ENCODE peak calls at places on chromosome X, in ten cellular contexts. One of them, this sample, is unnamed.

GRCh38 chrX:104270916-104271512 is 16.3 kb upstream of the ESX1 start:
- DNase-seq in neural crest cell: peak; percentile 40
- DNase-seq in effector memory CD8-positive, alpha-beta T cell: peak; percentile 1
- DNase-seq in amygdala: peak; percentile 12
- DNase-seq in central memory CD8-positive, alpha-beta T cell: no peak
- DNase-seq in stimulated activated CD8-positive, alpha-beta memory T cell treated with anti-CD3 and anti-CD28 coated beads, Interleukin-7, amount 100 ng/mL, for 1 hour: no peak
- DNase-seq in colonic mucosa: peak; percentile 39
- DNase-seq in T-helper 17 cell: no peak
- DNase-seq in hepatocyte: peak; percentile 38
- DNase-seq in left cardiac atrium: no peak
- DNase-seq in this sample: peak; percentile 17

GRCh38 chrX:129522184-129523059 is 868 bp downstream of the SMARCA1 start:
- DNase-seq in central memory CD8-positive, alpha-beta T cell: no peak
- DNase-seq in stimulated activated CD8-positive, alpha-beta memory T cell treated with anti-CD3 and anti-CD28 coated beads, Interleukin-7, amount 100 ng/mL, for 1 hour: no peak
- DNase-seq in neural crest cell: peak; percentile 46
- DNase-seq in T-helper 17 cell: no peak
- DNase-seq in effector memory CD8-positive, alpha-beta T cell: no peak
- DNase-seq in hepatocyte: peak; percentile 78
- DNase-seq in left cardiac atrium: peak; percentile 51
- DNase-seq in colonic mucosa: peak; percentile 37
- DNase-seq in amygdala: peak; percentile 31
- DNase-seq in this sample: peak; percentile 6

GRCh38 chrX:16869393-16870094 is 618 bp downstream of the RBBP7 start:
- DNase-seq in hepatocyte: peak; percentile 89
- DNase-seq in effector memory CD8-positive, alpha-beta T cell: peak; percentile 42
- DNase-seq in neural crest cell: peak; percentile 54
- DNase-seq in left cardiac atrium: peak; percentile 31
- DNase-seq in stimulated activated CD8-positive, alpha-beta memory T cell treated with anti-CD3 and anti-CD28 coated beads, Interleukin-7, amount 100 ng/mL, for 1 hour: peak; percentile 18
- DNase-seq in colonic mucosa: peak; percentile 23
- DNase-seq in T-helper 17 cell: peak; percentile 44
- DNase-seq in amygdala: no peak
- DNase-seq in central memory CD8-positive, alpha-beta T cell: peak; percentile 13
- DNase-seq in this sample: peak; percentile 7

GRCh38 chrX:48461830-48462229 is 8.2 kb downstream of the SLC38A5 start:
- DNase-seq in amygdala: no peak
- DNase-seq in stimulated activated CD8-positive, alpha-beta memory T cell treated with anti-CD3 and anti-CD28 coated beads, Interleukin-7, amount 100 ng/mL, for 1 hour: no peak
- DNase-seq in left cardiac atrium: no peak
- DNase-seq in neural crest cell: no peak
- DNase-seq in hepatocyte: no peak
- DNase-seq in effector memory CD8-positive, alpha-beta T cell: no peak
- DNase-seq in central memory CD8-positive, alpha-beta T cell: no peak
- DNase-seq in colonic mucosa: no peak
- DNase-seq in T-helper 17 cell: no peak
- DNase-seq in this sample: no peak

GRCh38 chrX:15973299-15973698 is 118.7 kb upstream of the AP1S2 start:
- DNase-seq in neural crest cell: peak; percentile 10
- DNase-seq in colonic mucosa: peak; percentile 20
- DNase-seq in central memory CD8-positive, alpha-beta T cell: no peak
- DNase-seq in amygdala: peak; percentile 18
- DNase-seq in stimulated activated CD8-positive, alpha-beta memory T cell treated with anti-CD3 and anti-CD28 coated beads, Interleukin-7, amount 100 ng/mL, for 1 hour: no peak
- DNase-seq in left cardiac atrium: no peak
- DNase-seq in effector memory CD8-positive, alpha-beta T cell: no peak
- DNase-seq in T-helper 17 cell: no peak
- DNase-seq in hepatocyte: peak; percentile 35
- DNase-seq in this sample: peak; percentile 15

GRCh38 chrX:68710870-68711576 is 63.6 kb downstream of the STARD8 start:
- DNase-seq in T-helper 17 cell: no peak
- DNase-seq in effector memory CD8-positive, alpha-beta T cell: no peak
- DNase-seq in hepatocyte: peak; percentile 72
- DNase-seq in colonic mucosa: no peak
- DNase-seq in central memory CD8-positive, alpha-beta T cell: no peak
- DNase-seq in stimulated activated CD8-positive, alpha-beta memory T cell treated with anti-CD3 and anti-CD28 coated beads, Interleukin-7, amount 100 ng/mL, for 1 hour: no peak
- DNase-seq in left cardiac atrium: peak; percentile 32
- DNase-seq in amygdala: no peak
- DNase-seq in neural crest cell: peak; percentile 12
- DNase-seq in this sample: peak; percentile 27

GRCh38 chrX:130071611-130072349 is 38.5 kb downstream of the ELF4 start:
- DNase-seq in colonic mucosa: peak; percentile 70
- DNase-seq in T-helper 17 cell: no peak
- DNase-seq in effector memory CD8-positive, alpha-beta T cell: no peak
- DNase-seq in stimulated activated CD8-positive, alpha-beta memory T cell treated with anti-CD3 and anti-CD28 coated beads, Interleukin-7, amount 100 ng/mL, for 1 hour: no peak
- DNase-seq in central memory CD8-positive, alpha-beta T cell: no peak
- DNase-seq in hepatocyte: peak; percentile 75
- DNase-seq in amygdala: no peak
- DNase-seq in neural crest cell: no peak
- DNase-seq in left cardiac atrium: no peak
- DNase-seq in this sample: no peak

GRCh38 chrX:114583646-114584433 is at the start of gene HTR2C:
- DNase-seq in amygdala: no peak
- DNase-seq in T-helper 17 cell: no peak
- DNase-seq in effector memory CD8-positive, alpha-beta T cell: no peak
- DNase-seq in hepatocyte: no peak
- DNase-seq in stimulated activated CD8-positive, alpha-beta memory T cell treated with anti-CD3 and anti-CD28 coated beads, Interleukin-7, amount 100 ng/mL, for 1 hour: no peak
- DNase-seq in neural crest cell: no peak
- DNase-seq in left cardiac atrium: no peak
- DNase-seq in colonic mucosa: no peak
- DNase-seq in central memory CD8-positive, alpha-beta T cell: no peak
- DNase-seq in this sample: no peak

GRCh38 chrX:4850312-4850711 is 1136.9 kb upstream of the PRKX start:
- DNase-seq in hepatocyte: no peak
- DNase-seq in effector memory CD8-positive, alpha-beta T cell: no peak
- DNase-seq in central memory CD8-positive, alpha-beta T cell: no peak
- DNase-seq in left cardiac atrium: no peak
- DNase-seq in stimulated activated CD8-positive, alpha-beta memory T cell treated with anti-CD3 and anti-CD28 coated beads, Interleukin-7, amount 100 ng/mL, for 1 hour: no peak
- DNase-seq in neural crest cell: no peak
- DNase-seq in amygdala: peak; percentile 25
- DNase-seq in T-helper 17 cell: no peak
- DNase-seq in colonic mucosa: no peak
- DNase-seq in this sample: no peak

This sample was measured in RCC 7860.